ENCODE peak calls at places on chromosome 22, in eight cellular contexts. One of them, this sample, is unnamed.

GRCh38 chr22:20463324-20464095 is 25.9 kb upstream of the SCARF2 start:
- DNase-seq in cerebellar nuclear complex: no peak
- DNase-seq in fibroblast of mammary gland: no peak
- DNase-seq in KG1: peak
- DNase-seq in smooth muscle cell of the brain vasculature: no peak
- DNase-seq in nephron progenitor cell: no peak
- DNase-seq in fibroblast of lung: no peak
- DNase-seq in GOT3: no peak
- DNase-seq in this sample: no peak

GRCh38 chr22:29308791-29309262 is 2.4 kb downstream of the GAS2L1 start:
- DNase-seq in cerebellar nuclear complex: no peak
- DNase-seq in fibroblast of mammary gland: peak
- DNase-seq in KG1: no peak
- DNase-seq in smooth muscle cell of the brain vasculature: no peak
- DNase-seq in nephron progenitor cell: no peak
- DNase-seq in fibroblast of lung: peak
- DNase-seq in GOT3: no peak
- DNase-seq in this sample: no peak

GRCh38 chr22:49006207-49007012 is 821.3 kb downstream of the BRD1 start:
- DNase-seq in cerebellar nuclear complex: no peak
- DNase-seq in fibroblast of mammary gland: no peak
- DNase-seq in KG1: no peak
- DNase-seq in smooth muscle cell of the brain vasculature: no peak
- DNase-seq in nephron progenitor cell: no peak
- DNase-seq in fibroblast of lung: no peak
- DNase-seq in GOT3: no peak
- DNase-seq in this sample: no peak

GRCh38 chr22:26985217-26985616 is 327.8 kb downstream of the MIAT start:
- DNase-seq in cerebellar nuclear complex: no peak
- DNase-seq in fibroblast of mammary gland: no peak
- DNase-seq in KG1: no peak
- DNase-seq in smooth muscle cell of the brain vasculature: no peak
- DNase-seq in nephron progenitor cell: no peak
- DNase-seq in fibroblast of lung: no peak
- DNase-seq in GOT3: no peak
- DNase-seq in this sample: no peak

GRCh38 chr22:38202437-38203089 is 769 bp downstream of the MAFF start:
- DNase-seq in cerebellar nuclear complex: no peak
- DNase-seq in fibroblast of mammary gland: peak
- DNase-seq in KG1: no peak
- DNase-seq in smooth muscle cell of the brain vasculature: no peak
- DNase-seq in nephron progenitor cell: peak
- DNase-seq in fibroblast of lung: peak
- DNase-seq in GOT3: peak
- DNase-seq in this sample: peak

GRCh38 chr22:30444632-30445437 is 19.3 kb downstream of the MTFP1 start:
- DNase-seq in cerebellar nuclear complex: no peak
- DNase-seq in fibroblast of mammary gland: peak
- DNase-seq in KG1: peak
- DNase-seq in smooth muscle cell of the brain vasculature: no peak
- DNase-seq in nephron progenitor cell: peak
- DNase-seq in fibroblast of lung: peak
- DNase-seq in GOT3: peak
- DNase-seq in this sample: no peak

GRCh38 chr22:47337161-47337621 is 574.7 kb downstream of the TBC1D22A start:
- DNase-seq in cerebellar nuclear complex: peak
- DNase-seq in fibroblast of mammary gland: peak
- DNase-seq in KG1: no peak
- DNase-seq in smooth muscle cell of the brain vasculature: no peak
- DNase-seq in nephron progenitor cell: no peak
- DNase-seq in fibroblast of lung: peak
- DNase-seq in GOT3: peak
- DNase-seq in this sample: no peak

GRCh38 chr22:18104566-18104965 is 6.0 kb upstream of the TUBA8 start:
- DNase-seq in cerebellar nuclear complex: no peak
- DNase-seq in fibroblast of mammary gland: peak
- DNase-seq in KG1: no peak
- DNase-seq in smooth muscle cell of the brain vasculature: no peak
- DNase-seq in nephron progenitor cell: no peak
- DNase-seq in fibroblast of lung: peak
- DNase-seq in GOT3: no peak
- DNase-seq in this sample: no peak

GRCh38 chr22:47736166-47737034 is 974.0 kb downstream of the TBC1D22A start:
- DNase-seq in cerebellar nuclear complex: no peak
- DNase-seq in fibroblast of mammary gland: no peak
- DNase-seq in KG1: no peak
- DNase-seq in smooth muscle cell of the brain vasculature: no peak
- DNase-seq in nephron progenitor cell: no peak
- DNase-seq in fibroblast of lung: no peak
- DNase-seq in GOT3: no peak
- DNase-seq in this sample: no peak

GRCh38 chr22:45838257-45838891 is 138.6 kb downstream of the WNT7B start:
- DNase-seq in cerebellar nuclear complex: no peak
- DNase-seq in fibroblast of mammary gland: no peak
- DNase-seq in KG1: no peak
- DNase-seq in smooth muscle cell of the brain vasculature: no peak
- DNase-seq in nephron progenitor cell: no peak
- DNase-seq in fibroblast of lung: no peak
- DNase-seq in GOT3: no peak
- DNase-seq in this sample: no peak

GRCh38 chr22:19996694-19997384 is 19.8 kb downstream of the ARVCF start:
- DNase-seq in cerebellar nuclear complex: no peak
- DNase-seq in fibroblast of mammary gland: no peak
- DNase-seq in KG1: no peak
- DNase-seq in smooth muscle cell of the brain vasculature: no peak
- DNase-seq in nephron progenitor cell: no peak
- DNase-seq in fibroblast of lung: no peak
- DNase-seq in GOT3: no peak
- DNase-seq in this sample: no peak

GRCh38 chr22:50346415-50346945 is 3.4 kb downstream of the PPP6R2 start:
- DNase-seq in cerebellar nuclear complex: no peak
- DNase-seq in fibroblast of mammary gland: no peak
- DNase-seq in KG1: no peak
- DNase-seq in smooth muscle cell of the brain vasculature: no peak
- DNase-seq in nephron progenitor cell: peak
- DNase-seq in fibroblast of lung: no peak
- DNase-seq in GOT3: no peak
- DNase-seq in this sample: no peak

GRCh38 chr22:49188591-49188990 is 639.1 kb downstream of the BRD1 start:
- DNase-seq in cerebellar nuclear complex: no peak
- DNase-seq in fibroblast of mammary gland: no peak
- DNase-seq in KG1: no peak
- DNase-seq in smooth muscle cell of the brain vasculature: no peak
- DNase-seq in nephron progenitor cell: no peak
- DNase-seq in fibroblast of lung: no peak
- DNase-seq in GOT3: no peak
- DNase-seq in this sample: no peak

GRCh38 chr22:49923445-49923844 is 5.0 kb downstream of the CRELD2 start:
- DNase-seq in cerebellar nuclear complex: no peak
- DNase-seq in fibroblast of mammary gland: no peak
- DNase-seq in KG1: no peak
- DNase-seq in smooth muscle cell of the brain vasculature: no peak
- DNase-seq in nephron progenitor cell: no peak
- DNase-seq in fibroblast of lung: peak
- DNase-seq in GOT3: no peak
- DNase-seq in this sample: no peak

GRCh38 chr22:39946571-39947407 is 13.4 kb upstream of the TMA7B start:
- DNase-seq in cerebellar nuclear complex: no peak
- DNase-seq in fibroblast of mammary gland: no peak
- DNase-seq in KG1: no peak
- DNase-seq in smooth muscle cell of the brain vasculature: no peak
- DNase-seq in nephron progenitor cell: no peak
- DNase-seq in fibroblast of lung: no peak
- DNase-seq in GOT3: no peak
- DNase-seq in this sample: no peak

GRCh38 chr22:36419912-36420882 is 32.4 kb upstream of the MYH9 start:
- DNase-seq in cerebellar nuclear complex: no peak
- DNase-seq in fibroblast of mammary gland: peak
- DNase-seq in KG1: no peak
- DNase-seq in smooth muscle cell of the brain vasculature: no peak
- DNase-seq in nephron progenitor cell: no peak
- DNase-seq in fibroblast of lung: no peak
- DNase-seq in GOT3: no peak
- DNase-seq in this sample: no peak

GRCh38 chr22:39094717-39095389 is 2.2 kb upstream of the APOBEC3H start:
- DNase-seq in cerebellar nuclear complex: no peak
- DNase-seq in fibroblast of mammary gland: no peak
- DNase-seq in KG1: no peak
- DNase-seq in smooth muscle cell of the brain vasculature: no peak
- DNase-seq in nephron progenitor cell: no peak
- DNase-seq in fibroblast of lung: no peak
- DNase-seq in GOT3: no peak
- DNase-seq in this sample: no peak

GRCh38 chr22:36391648-36392047 is 3.9 kb upstream of the MYH9 start:
- DNase-seq in cerebellar nuclear complex: no peak
- DNase-seq in fibroblast of mammary gland: no peak
- DNase-seq in KG1: no peak
- DNase-seq in smooth muscle cell of the brain vasculature: no peak
- DNase-seq in nephron progenitor cell: no peak
- DNase-seq in fibroblast of lung: no peak
- DNase-seq in GOT3: no peak
- DNase-seq in this sample: no peak

This sample was measured in thoracic aorta.